ENCODE peak calls at places on chromosomes 16 and 17, in ten cellular contexts. P is fibroblast of pulmonary artery; G is stimulated activated CD4-positive, alpha-beta T cell treated with anti-CD3 and anti-CD28 coated beads, Interleukin-15, amount 100 ng/mL, for 1 hour; F is T follicular helper cell; Q is GM23338; C is T47D; M is cardiac muscle cell; O is DND-41; K is HEK293T; J is BJ. A is an unnamed sample.

GRCh38 chr17:42422412-42422957 is 571 bp downstream of the CAVIN1 start:
- DNase-seq in M (peak; percentile 35), P (no peak), Q (peak; percentile 70), C (peak; percentile 49), K (no peak), J (no peak), F (no peak), G (no peak), O (no peak), A (peak; percentile 82)

GRCh38 chr17:64278614-64279013 is 15.6 kb upstream of the TEX2 start:
- DNase-seq in G (no peak), M (peak; percentile 53), O (no peak), F (no peak), Q (no peak), P (peak; percentile 81), J (no peak), K (no peak), C (no peak), A (no peak)

GRCh38 chr17:79792984-79793923 is 3.6 kb downstream of the CBX8 start:
- DNase-seq in F (no peak), Q (peak; percentile 66), J (peak; percentile 87), G (no peak), O (no peak), M (peak; percentile 70), K (peak; percentile 26), P (peak; percentile 76), C (no peak), A (no peak)

GRCh38 chr17:65896889-65897288 is 295.0 kb downstream of the CEP112 start:
- DNase-seq in Q (no peak), F (no peak), C (no peak), J (no peak), K (no peak), G (no peak), O (no peak), M (no peak), P (no peak), A (no peak)

GRCh38 chr17:2693561-2694380 is 17.8 kb downstream of the CLUH start:
- DNase-seq in Q (no peak), F (no peak), G (no peak), J (no peak), P (no peak), M (no peak), O (no peak), C (no peak), K (no peak), A (peak; percentile 72)

GRCh38 chr17:58224315-58224714 is 5.3 kb upstream of the MKS1 start:
- DNase-seq in G (no peak), C (no peak), O (no peak), F (no peak), P (peak; percentile 53), J (no peak), K (no peak), Q (no peak), M (peak; percentile 55), A (no peak)

GRCh38 chr17:29663155-29663554 is 40.4 kb upstream of the CORO6 start:
- DNase-seq in O (no peak), P (peak; percentile 65), G (no peak), C (no peak), K (no peak), M (peak; percentile 62), F (no peak), Q (peak; percentile 35), J (no peak), A (no peak)

GRCh38 chr16:48911700-48912099 is 301.7 kb upstream of the N4BP1 start:
- DNase-seq in K (peak; percentile 17), O (no peak), F (no peak), P (no peak), M (no peak), Q (peak; percentile 56), G (no peak), C (no peak), J (no peak), A (no peak)